ENCODE peak calls at places on chromosome 10, in seven cellular contexts. One of them, this sample, is unnamed.

GRCh38 chr10:115857856-115858255 is 415.1 kb downstream of the GFRA1 start:
- DNase-seq in foreskin keratinocyte: no peak
- DNase-seq in osteoblast: no peak
- DNase-seq in Karpas-422: no peak
- DNase-seq in stomach: no peak
- DNase-seq in aorta: no peak
- DNase-seq in CD8-positive, alpha-beta T cell: no peak
- DNase-seq in this sample: no peak

GRCh38 chr10:22911889-22912762 is 15.7 kb upstream of the ARMC3 start:
- DNase-seq in foreskin keratinocyte: no peak
- DNase-seq in osteoblast: no peak
- DNase-seq in Karpas-422: no peak
- DNase-seq in stomach: no peak
- DNase-seq in aorta: no peak
- DNase-seq in CD8-positive, alpha-beta T cell: no peak
- DNase-seq in this sample: no peak

GRCh38 chr10:21048086-21048485 is 151.0 kb upstream of the NEBL start:
- DNase-seq in foreskin keratinocyte: peak; percentile 20
- DNase-seq in osteoblast: no peak
- DNase-seq in Karpas-422: peak; percentile 34
- DNase-seq in stomach: no peak
- DNase-seq in aorta: no peak
- DNase-seq in CD8-positive, alpha-beta T cell: no peak
- DNase-seq in this sample: no peak

GRCh38 chr10:110802090-110802489 is 69.6 kb upstream of the PDCD4 start:
- DNase-seq in foreskin keratinocyte: no peak
- DNase-seq in osteoblast: no peak
- DNase-seq in Karpas-422: no peak
- DNase-seq in stomach: no peak
- DNase-seq in aorta: no peak
- DNase-seq in CD8-positive, alpha-beta T cell: no peak
- DNase-seq in this sample: no peak

GRCh38 chr10:66827353-66827752 is 98.5 kb upstream of the LRRTM3 start:
- DNase-seq in foreskin keratinocyte: peak; percentile 54
- DNase-seq in osteoblast: no peak
- DNase-seq in Karpas-422: no peak
- DNase-seq in stomach: no peak
- DNase-seq in aorta: no peak
- DNase-seq in CD8-positive, alpha-beta T cell: no peak
- DNase-seq in this sample: no peak

GRCh38 chr10:128440513-128441160 is 314.4 kb upstream of the MKI67 start:
- DNase-seq in foreskin keratinocyte: no peak
- DNase-seq in osteoblast: no peak
- DNase-seq in Karpas-422: no peak
- DNase-seq in stomach: no peak
- DNase-seq in aorta: no peak
- DNase-seq in CD8-positive, alpha-beta T cell: no peak
- DNase-seq in this sample: no peak

GRCh38 chr10:108453166-108453565 is 1288.7 kb upstream of the SORCS1 start:
- DNase-seq in foreskin keratinocyte: no peak
- DNase-seq in osteoblast: peak; percentile 54
- DNase-seq in Karpas-422: no peak
- DNase-seq in stomach: no peak
- DNase-seq in aorta: no peak
- DNase-seq in CD8-positive, alpha-beta T cell: no peak
- DNase-seq in this sample: no peak

GRCh38 chr10:50224330-50224952 is 26.9 kb downstream of the ASAH2 start:
- DNase-seq in foreskin keratinocyte: peak; percentile 66
- DNase-seq in osteoblast: peak; percentile 29
- DNase-seq in Karpas-422: peak; percentile 83
- DNase-seq in stomach: peak; percentile 37
- DNase-seq in aorta: no peak
- DNase-seq in CD8-positive, alpha-beta T cell: peak; percentile 7
- DNase-seq in this sample: no peak

GRCh38 chr10:132648072-132648855 is 110.7 kb downstream of the INPP5A start:
- DNase-seq in foreskin keratinocyte: no peak
- DNase-seq in osteoblast: peak; percentile 54
- DNase-seq in Karpas-422: no peak
- DNase-seq in stomach: no peak
- DNase-seq in aorta: peak; percentile 62
- DNase-seq in CD8-positive, alpha-beta T cell: no peak
- DNase-seq in this sample: peak; percentile 37

GRCh38 chr10:32417906-32418547 is 27.9 kb upstream of the CCDC7 start:
- DNase-seq in foreskin keratinocyte: no peak
- DNase-seq in osteoblast: peak; percentile 68
- DNase-seq in Karpas-422: no peak
- DNase-seq in stomach: no peak
- DNase-seq in aorta: no peak
- DNase-seq in CD8-positive, alpha-beta T cell: no peak
- DNase-seq in this sample: no peak

GRCh38 chr10:67110286-67110685 is 184.4 kb downstream of the LRRTM3 start:
- DNase-seq in foreskin keratinocyte: no peak
- DNase-seq in osteoblast: no peak
- DNase-seq in Karpas-422: no peak
- DNase-seq in stomach: no peak
- DNase-seq in aorta: no peak
- DNase-seq in CD8-positive, alpha-beta T cell: no peak
- DNase-seq in this sample: no peak

GRCh38 chr10:73065441-73065840 is 31.2 kb downstream of the P4HA1 start:
- DNase-seq in foreskin keratinocyte: no peak
- DNase-seq in osteoblast: no peak
- DNase-seq in Karpas-422: no peak
- DNase-seq in stomach: no peak
- DNase-seq in aorta: no peak
- DNase-seq in CD8-positive, alpha-beta T cell: no peak
- DNase-seq in this sample: no peak

GRCh38 chr10:27153855-27154198 is 357 bp downstream of the YME1L1 start:
- DNase-seq in foreskin keratinocyte: peak; percentile 11
- DNase-seq in osteoblast: peak; percentile 65
- DNase-seq in Karpas-422: peak; percentile 66
- DNase-seq in stomach: no peak
- DNase-seq in aorta: no peak
- DNase-seq in CD8-positive, alpha-beta T cell: no peak
- DNase-seq in this sample: no peak

GRCh38 chr10:95729323-95730055 is 26.5 kb upstream of the ENTPD1 start:
- DNase-seq in foreskin keratinocyte: no peak
- DNase-seq in osteoblast: no peak
- DNase-seq in Karpas-422: no peak
- DNase-seq in stomach: no peak
- DNase-seq in aorta: no peak
- DNase-seq in CD8-positive, alpha-beta T cell: no peak
- DNase-seq in this sample: no peak

GRCh38 chr10:98748298-98748697 is 301.6 kb upstream of the HPS1 start:
- DNase-seq in foreskin keratinocyte: no peak
- DNase-seq in osteoblast: no peak
- DNase-seq in Karpas-422: peak; percentile 61
- DNase-seq in stomach: no peak
- DNase-seq in aorta: no peak
- DNase-seq in CD8-positive, alpha-beta T cell: no peak
- DNase-seq in this sample: no peak

GRCh38 chr10:61975107-61975932 is 73.8 kb downstream of the ARID5B start:
- DNase-seq in foreskin keratinocyte: peak; percentile 46
- DNase-seq in osteoblast: peak; percentile 76
- DNase-seq in Karpas-422: no peak
- DNase-seq in stomach: no peak
- DNase-seq in aorta: no peak
- DNase-seq in CD8-positive, alpha-beta T cell: no peak
- DNase-seq in this sample: no peak

GRCh38 chr10:1670541-1671365 is 66.6 kb downstream of the ADARB2 start:
- DNase-seq in foreskin keratinocyte: peak; percentile 33
- DNase-seq in osteoblast: no peak
- DNase-seq in Karpas-422: no peak
- DNase-seq in stomach: no peak
- DNase-seq in aorta: no peak
- DNase-seq in CD8-positive, alpha-beta T cell: no peak
- DNase-seq in this sample: no peak

GRCh38 chr10:93471110-93471651 is 11.0 kb downstream of the MYOF start:
- DNase-seq in foreskin keratinocyte: peak; percentile 94
- DNase-seq in osteoblast: peak; percentile 92
- DNase-seq in Karpas-422: no peak
- DNase-seq in stomach: no peak
- DNase-seq in aorta: no peak
- DNase-seq in CD8-positive, alpha-beta T cell: no peak
- DNase-seq in this sample: no peak

GRCh38 chr10:6473901-6474370 is 106.1 kb downstream of the PRKCQ start:
- DNase-seq in foreskin keratinocyte: no peak
- DNase-seq in osteoblast: no peak
- DNase-seq in Karpas-422: no peak
- DNase-seq in stomach: no peak
- DNase-seq in aorta: no peak
- DNase-seq in CD8-positive, alpha-beta T cell: peak; percentile 15
- DNase-seq in this sample: no peak

GRCh38 chr10:85284778-85285397 is 956.5 kb downstream of the CCSER2 start:
- DNase-seq in foreskin keratinocyte: no peak
- DNase-seq in osteoblast: no peak
- DNase-seq in Karpas-422: no peak
- DNase-seq in stomach: no peak
- DNase-seq in aorta: no peak
- DNase-seq in CD8-positive, alpha-beta T cell: no peak
- DNase-seq in this sample: no peak

GRCh38 chr10:77898323-77899079 is 28.1 kb downstream of the DLG5 start:
- DNase-seq in foreskin keratinocyte: peak; percentile 94
- DNase-seq in osteoblast: no peak
- DNase-seq in Karpas-422: no peak
- DNase-seq in stomach: peak; percentile 77
- DNase-seq in aorta: no peak
- DNase-seq in CD8-positive, alpha-beta T cell: no peak
- DNase-seq in this sample: peak; percentile 69

GRCh38 chr10:77902159-77902558 is 24.4 kb downstream of the DLG5 start:
- DNase-seq in foreskin keratinocyte: no peak
- DNase-seq in osteoblast: no peak
- DNase-seq in Karpas-422: no peak
- DNase-seq in stomach: no peak
- DNase-seq in aorta: no peak
- DNase-seq in CD8-positive, alpha-beta T cell: no peak
- DNase-seq in this sample: no peak

GRCh38 chr10:77899080-77899477 is 27.5 kb downstream of the DLG5 start:
- DNase-seq in foreskin keratinocyte: peak; percentile 84
- DNase-seq in osteoblast: peak; percentile 89
- DNase-seq in Karpas-422: no peak
- DNase-seq in stomach: peak; percentile 86
- DNase-seq in aorta: no peak
- DNase-seq in CD8-positive, alpha-beta T cell: no peak
- DNase-seq in this sample: no peak

GRCh38 chr10:77901743-77902142 is 24.8 kb downstream of the DLG5 start:
- DNase-seq in foreskin keratinocyte: no peak
- DNase-seq in osteoblast: no peak
- DNase-seq in Karpas-422: no peak
- DNase-seq in stomach: no peak
- DNase-seq in aorta: no peak
- DNase-seq in CD8-positive, alpha-beta T cell: no peak
- DNase-seq in this sample: no peak

GRCh38 chr10:77899690-77900089 is 26.9 kb downstream of the DLG5 start:
- DNase-seq in foreskin keratinocyte: no peak
- DNase-seq in osteoblast: no peak
- DNase-seq in Karpas-422: no peak
- DNase-seq in stomach: no peak
- DNase-seq in aorta: no peak
- DNase-seq in CD8-positive, alpha-beta T cell: no peak
- DNase-seq in this sample: no peak
- H3K27ac ChIP-seq in foreskin keratinocyte: peak overlapping the region; percentile 41
- H3K27ac ChIP-seq in osteoblast: no peak overlapping the region
- H3K27ac ChIP-seq in Karpas-422: no peak overlapping the region
- H3K27ac ChIP-seq in stomach: peak overlapping the region; percentile 88
- H3K27ac ChIP-seq in aorta: no peak overlapping the region
- H3K27ac ChIP-seq in CD8-positive, alpha-beta T cell: no peak overlapping the region
- H3K27ac ChIP-seq in this sample: no peak overlapping the region

DNA sequence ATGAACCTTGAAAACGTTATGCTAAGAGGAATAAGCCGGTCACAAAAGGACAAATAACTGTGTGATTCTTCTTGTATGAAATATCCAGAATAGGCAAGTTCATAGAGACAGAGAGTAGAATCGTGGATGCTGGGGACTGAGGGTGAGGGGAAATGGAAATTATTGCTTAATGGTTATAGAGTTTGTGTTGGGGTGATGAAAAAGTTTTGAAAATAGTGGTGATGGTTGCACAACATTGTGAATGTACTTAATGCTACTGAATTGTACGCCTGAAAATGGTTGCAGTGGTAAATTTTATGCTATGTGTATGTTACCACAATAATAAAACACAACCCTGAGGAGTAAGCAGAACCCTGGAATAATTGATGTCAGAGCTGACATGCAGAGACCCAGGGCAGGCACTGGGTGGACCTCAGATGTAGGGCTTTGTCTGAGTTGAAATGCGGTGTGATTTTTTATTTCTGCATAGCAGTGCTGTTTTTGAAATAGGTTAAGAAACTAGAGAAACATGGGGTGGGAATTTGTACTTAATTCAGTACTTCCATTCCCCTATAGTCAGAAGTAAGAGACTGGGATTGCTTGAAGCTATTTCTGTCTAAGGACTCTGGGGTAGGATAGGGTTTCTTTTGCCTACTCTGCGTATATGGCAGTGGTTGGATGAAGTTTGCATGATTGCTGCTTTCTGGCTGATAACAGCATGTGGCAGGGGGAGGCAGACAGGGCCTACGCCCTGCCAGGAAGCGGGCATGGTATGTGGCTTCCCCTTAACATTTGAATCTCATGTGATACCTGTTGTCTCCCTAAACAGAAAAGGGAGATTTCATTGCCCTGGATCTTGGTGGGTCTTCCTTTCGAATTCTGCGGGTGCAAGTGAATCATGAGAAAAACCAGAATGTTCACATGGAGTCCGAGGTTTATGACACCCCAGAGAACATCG is 57.4 kb downstream of the TACR2 start:
- DNase-seq in foreskin keratinocyte: no peak
- DNase-seq in osteoblast: peak; percentile 14
- DNase-seq in Karpas-422: no peak
- DNase-seq in stomach: no peak
- DNase-seq in aorta: no peak
- DNase-seq in CD8-positive, alpha-beta T cell: peak; percentile 55
- DNase-seq in this sample: no peak
- H3K27ac ChIP-seq in foreskin keratinocyte: no peak overlapping the region
- H3K27ac ChIP-seq in osteoblast: no peak overlapping the region
- H3K27ac ChIP-seq in Karpas-422: no peak overlapping the region
- H3K27ac ChIP-seq in stomach: peak overlapping the region; percentile 87
- H3K27ac ChIP-seq in aorta: peak overlapping the region; percentile 98
- H3K27ac ChIP-seq in CD8-positive, alpha-beta T cell: peak overlapping the region; percentile 35
- H3K27ac ChIP-seq in this sample: peak overlapping the region; percentile 80

DNA sequence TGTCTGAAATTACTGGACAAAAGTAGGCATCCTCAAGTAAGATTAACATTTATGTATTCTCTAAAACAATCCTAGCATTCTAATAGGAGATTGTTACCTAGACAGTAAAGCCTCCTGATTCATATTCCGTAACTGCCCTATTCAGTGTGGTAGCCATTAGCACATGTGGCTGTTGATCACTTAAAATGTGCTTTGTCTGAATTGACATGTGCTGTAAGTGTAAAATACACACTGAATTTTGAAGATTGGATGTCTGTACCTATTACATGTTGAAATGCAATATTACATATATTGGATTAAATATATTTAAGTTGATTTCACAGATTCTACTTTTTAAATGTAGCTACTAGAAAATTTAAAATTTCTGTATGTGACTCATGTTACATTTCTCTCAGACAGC is 14.6 kb downstream of the EDRF1 start:
- DNase-seq in foreskin keratinocyte: no peak
- DNase-seq in osteoblast: no peak
- DNase-seq in Karpas-422: no peak
- DNase-seq in stomach: no peak
- DNase-seq in aorta: no peak
- DNase-seq in CD8-positive, alpha-beta T cell: no peak
- DNase-seq in this sample: no peak
- H3K27ac ChIP-seq in foreskin keratinocyte: no peak overlapping the region
- H3K27ac ChIP-seq in osteoblast: no peak overlapping the region
- H3K27ac ChIP-seq in Karpas-422: no peak overlapping the region
- H3K27ac ChIP-seq in stomach: no peak overlapping the region
- H3K27ac ChIP-seq in aorta: no peak overlapping the region
- H3K27ac ChIP-seq in CD8-positive, alpha-beta T cell: no peak overlapping the region
- H3K27ac ChIP-seq in this sample: no peak overlapping the region

GRCh38 chr10:30505543-30506298 is 71.7 kb downstream of the MAP3K8 start:
- DNase-seq in foreskin keratinocyte: no peak
- DNase-seq in osteoblast: no peak
- DNase-seq in Karpas-422: peak; percentile 82
- DNase-seq in stomach: no peak
- DNase-seq in aorta: no peak
- DNase-seq in CD8-positive, alpha-beta T cell: no peak
- DNase-seq in this sample: no peak
- H3K27ac ChIP-seq in foreskin keratinocyte: no peak overlapping the region
- H3K27ac ChIP-seq in osteoblast: no peak overlapping the region
- H3K27ac ChIP-seq in Karpas-422: peak overlapping the region; percentile 98
- H3K27ac ChIP-seq in stomach: peak overlapping the region; percentile 54
- H3K27ac ChIP-seq in aorta: no peak overlapping the region
- H3K27ac ChIP-seq in CD8-positive, alpha-beta T cell: no peak overlapping the region
- H3K27ac ChIP-seq in this sample: peak overlapping the region; percentile 7